ENCODE peak calls at places on chromosomes 6 and 20, in five cellular contexts. W is H7, J is RWPE1, E is Calu3, I is NCI-H345. D is an unnamed sample.

GRCh38 chr6:124480021-124480430 is 482.2 kb upstream of the RNF217 start:
- DNase-seq in W (no peak), J (no peak), E (no peak), I (no peak), D (no peak)

GRCh38 chr6:130913119-130913518 is 85.9 kb downstream of the SMLR1 start:
- DNase-seq in W (peak), J (no peak), E (no peak), I (no peak), D (no peak)

GRCh38 chr6:138955262-138955661 is 32.8 kb downstream of the REPS1 start:
- DNase-seq in W (no peak), J (no peak), E (no peak), I (no peak), D (no peak)

GRCh38 chr20:53030061-53030460 is 57.9 kb downstream of the TSHZ2 start:
- DNase-seq in W (no peak), J (no peak), E (no peak), I (no peak), D (no peak)

GRCh38 chr6:129314575-129314974 is 395.4 kb downstream of the ARHGAP18 start:
- DNase-seq in W (no peak), J (no peak), E (no peak), I (no peak), D (no peak)

GRCh38 chr6:56091159-56091869 is 156.1 kb downstream of the COL21A1 start:
- DNase-seq in W (no peak), J (peak), E (peak), I (peak), D (peak)

GRCh38 chr6:158207452-158207788 is 39.3 kb downstream of the GTF2H5 start:
- DNase-seq in W (no peak), J (peak), E (no peak), I (no peak), D (no peak)

GRCh38 chr20:3420211-3420707 is 12.8 kb upstream of the DNAAF9 start:
- DNase-seq in W (no peak), J (peak), E (no peak), I (peak), D (no peak)

GRCh38 chr6:89239338-89239737 is 22.2 kb upstream of the GABRR1 start:
- DNase-seq in W (peak), J (no peak), E (peak), I (no peak), D (no peak)

GRCh38 chr20:34525709-34526416 is 9.6 kb downstream of the DYNLRB1 start:
- DNase-seq in W (peak), J (peak), E (peak), I (peak), D (peak)

GRCh38 chr6:70651326-70651905 is 16.3 kb upstream of the SMAP1 start:
- DNase-seq in W (no peak), J (no peak), E (no peak), I (no peak), D (no peak)

GRCh38 chr6:89661559-89661958 is 23.0 kb upstream of the LYRM2 start:
- DNase-seq in W (no peak), J (no peak), E (no peak), I (no peak), D (no peak)

GRCh38 chr20:47540443-47541354 is 39.0 kb downstream of the NCOA3 start:
- DNase-seq in W (peak), J (no peak), E (peak), I (no peak), D (peak)

GRCh38 chr20:41047975-41048305 is 19.3 kb downstream of the TOP1 start:
- DNase-seq in W (no peak), J (peak), E (no peak), I (no peak), D (peak)

GRCh38 chr6:22737331-22737730 is 168.0 kb downstream of the HDGFL1 start:
- DNase-seq in W (peak), J (no peak), E (peak), I (no peak), D (peak)

GRCh38 chr6:36607782-36608386 is 13.7 kb downstream of the SRSF3 start:
- DNase-seq in W (no peak), J (peak), E (no peak), I (no peak), D (no peak)

GRCh38 chr6:42744351-42744890 is 1.5 kb downstream of the TBCC start:
- DNase-seq in W (no peak), J (no peak), E (no peak), I (no peak), D (no peak)

GRCh38 chr6:148761532-148761951 is 14.7 kb downstream of the UST start:
- DNase-seq in W (no peak), J (no peak), E (no peak), I (no peak), D (no peak)

GRCh38 chr6:166626177-166627038 is 643 bp downstream of the RPS6KA2 start:
- DNase-seq in W (peak), J (no peak), E (peak), I (peak), D (no peak)

GRCh38 chr20:59403261-59403961 is 103.0 kb downstream of the EDN3 start:
- DNase-seq in W (peak), J (peak), E (peak), I (no peak), D (peak)

GRCh38 chr20:32680544-32681174 is 6.9 kb upstream of the C20orf203 start:
- DNase-seq in W (no peak), J (no peak), E (no peak), I (no peak), D (no peak)

GRCh38 chr6:134034951-134035822 is 17.2 kb downstream of the SLC2A12 start:
- DNase-seq in W (no peak), J (peak), E (peak), I (no peak), D (no peak)

GRCh38 chr6:165227644-165228329 is 81.6 kb downstream of the C6orf118 start:
- DNase-seq in W (no peak), J (no peak), E (no peak), I (no peak), D (no peak)

GRCh38 chr20:62968378-62969178 is 16.1 kb downstream of the SLC17A9 start:
- DNase-seq in W (no peak), J (no peak), E (no peak), I (no peak), D (no peak)

GRCh38 chr6:26554669-26555504 is 16.7 kb downstream of the HMGN4 start:
- DNase-seq in W (no peak), J (no peak), E (peak), I (no peak), D (peak)

GRCh38 chr6:166494101-166494441 is 92.4 kb downstream of the RAMACL start:
- DNase-seq in W (no peak), J (no peak), E (no peak), I (no peak), D (no peak)

GRCh38 chr6:3046295-3046694 is 22.0 kb upstream of the RIPK1 start:
- DNase-seq in W (no peak), J (no peak), E (no peak), I (no peak), D (no peak)

GRCh38 chr6:162055365-162055764 is 672.2 kb downstream of the PRKN start:
- DNase-seq in W (peak), J (no peak), E (peak), I (no peak), D (no peak)

GRCh38 chr6:111736005-111736607 is 130.4 kb upstream of the TRAF3IP2 start:
- DNase-seq in W (no peak), J (no peak), E (no peak), I (no peak), D (no peak)

GRCh38 chr20:59920944-59921343 is 12.5 kb downstream of the SYCP2 start:
- DNase-seq in W (no peak), J (no peak), E (no peak), I (no peak), D (no peak)

GRCh38 chr20:3472105-3472504 is 1.3 kb downstream of the ATRN start:
- DNase-seq in W (no peak), J (peak), E (no peak), I (no peak), D (no peak)

GRCh38 chr6:151087861-151088598 is 151.7 kb upstream of the AKAP12 start:
- DNase-seq in W (no peak), J (no peak), E (no peak), I (no peak), D (no peak)

GRCh38 chr6:121823437-121823851 is 388.0 kb downstream of the GJA1 start:
- DNase-seq in W (peak), J (peak), E (no peak), I (no peak), D (no peak)

GRCh38 chr6:56684342-56685101 is 41.8 kb upstream of the DST start:
- DNase-seq in W (no peak), J (no peak), E (no peak), I (no peak), D (no peak)

D was measured in COLO829.